ENCODE peak calls at places on chromosomes 12 and 14, in nine cellular contexts. X is cardiac muscle cell, C is GM13976, A is left ventricle myocardium inferior, J is BJ, Q is psoas muscle, S is breast epithelium, Y is WTC11, M is MCF 10A. D is an unnamed sample.

GRCh38 chr14:56351861-56352260 is 227.7 kb upstream of the TMEM260 start:
- DNase-seq in Q (no peak), J (peak; percentile 16), X (no peak), M (peak; percentile 52), C (no peak), Y (no peak), A (no peak), S (no peak), D (no peak)

GRCh38 chr12:47985596-47986265 is 18.5 kb downstream of the COL2A1 start:
- DNase-seq in M (no peak), C (no peak), S (peak; percentile 36), A (no peak), X (no peak), Y (no peak), J (no peak), Q (no peak), D (peak; percentile 4)

GRCh38 chr12:127170271-127171180 is 1096.4 kb upstream of the TMEM132C start:
- DNase-seq in S (no peak), J (no peak), X (no peak), Y (no peak), M (no peak), A (no peak), Q (peak; percentile 33), C (no peak), D (no peak)

GRCh38 chr12:66965613-66966012 is 286.7 kb upstream of the GRIP1 start:
- DNase-seq in S (no peak), J (no peak), Y (no peak), A (no peak), C (no peak), M (no peak), X (no peak), Q (no peak), D (no peak)

GRCh38 chr14:54674342-54674741 is 107.4 kb downstream of the SAMD4A start:
- DNase-seq in C (no peak), Q (no peak), S (no peak), Y (no peak), J (no peak), M (no peak), A (no peak), X (no peak), D (no peak)

GRCh38 chr14:75280448-75280830 is 1.8 kb downstream of the FOS start:
- DNase-seq in S (no peak), Y (peak; percentile 56), C (no peak), J (no peak), Q (no peak), M (no peak), A (no peak), X (no peak), D (no peak)

GRCh38 chr12:57214398-57214781 is 2.2 kb upstream of the NXPH4 start:
- DNase-seq in J (no peak), A (peak; percentile 57), Y (peak; percentile 89), X (peak; percentile 76), Q (peak; percentile 67), S (no peak), C (peak; percentile 86), M (peak; percentile 66), D (peak; percentile 63)

GRCh38 chr12:15563683-15564082 is 225.5 kb downstream of the EPS8 start:
- DNase-seq in C (no peak), M (peak; percentile 9), X (no peak), J (no peak), S (no peak), Y (no peak), Q (no peak), A (no peak), D (no peak)

GRCh38 chr12:12072064-12072760 is 1.5 kb downstream of the BCL2L14 start:
- DNase-seq in C (peak; percentile 65), Q (no peak), J (no peak), A (no peak), Y (no peak), M (no peak), X (no peak), S (no peak), D (no peak)

GRCh38 chr14:72745991-72746980 is 147.6 kb downstream of the DPF3 start:
- DNase-seq in Y (no peak), Q (peak; percentile 50), S (no peak), M (peak; percentile 61), X (no peak), C (no peak), A (no peak), J (peak; percentile 35), D (no peak)

GRCh38 chr14:56741325-56741724 is 69.0 kb downstream of the OTX2 start:
- DNase-seq in S (no peak), J (no peak), M (no peak), X (no peak), A (no peak), C (no peak), Q (no peak), Y (no peak), D (no peak)

GRCh38 chr12:124006582-124007170 is 33.7 kb downstream of the ZNF664 start:
- DNase-seq in Y (no peak), J (no peak), S (no peak), A (no peak), M (no peak), C (peak; percentile 66), Q (no peak), X (no peak), D (no peak)

GRCh38 chr12:114407034-114407420 is 1.1 kb upstream of the TBX5 start:
- DNase-seq in X (no peak), Q (no peak), M (no peak), S (no peak), A (no peak), C (peak; percentile 11), Y (no peak), J (no peak), D (no peak)

DNA sequence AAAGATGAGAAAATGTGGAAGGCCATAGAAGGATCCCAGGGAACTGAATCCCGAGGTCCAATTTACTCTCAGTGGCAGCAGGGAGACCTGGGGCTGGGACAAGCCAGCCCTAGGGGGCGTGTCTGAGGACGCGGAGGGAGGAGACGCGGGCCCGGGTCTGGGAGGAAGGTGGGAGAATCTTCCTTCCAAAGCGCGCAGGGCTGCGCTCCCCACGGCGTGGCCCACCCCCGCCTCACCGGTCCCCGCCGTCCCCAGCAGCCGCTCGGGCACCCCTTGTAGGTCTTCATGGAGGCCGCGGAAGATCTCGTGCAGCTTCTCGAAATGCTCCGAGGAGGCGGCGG is 323 bp downstream of the VTI1B start:
- DNase-seq in Q (peak; percentile 75), X (peak; percentile 91), J (no peak), A (peak; percentile 75), M (peak; percentile 73), C (peak; percentile 69), Y (peak; percentile 81), S (peak; percentile 68), D (peak; percentile 47)
- TF ChIP-seq CTCF in Q (peak; percentile 15), X (peak; percentile 32), J (peak; percentile 44), A (peak; percentile 44), M (no peak), C (peak; percentile 21), Y (no peak), S (no peak), D (no peak)

DNA sequence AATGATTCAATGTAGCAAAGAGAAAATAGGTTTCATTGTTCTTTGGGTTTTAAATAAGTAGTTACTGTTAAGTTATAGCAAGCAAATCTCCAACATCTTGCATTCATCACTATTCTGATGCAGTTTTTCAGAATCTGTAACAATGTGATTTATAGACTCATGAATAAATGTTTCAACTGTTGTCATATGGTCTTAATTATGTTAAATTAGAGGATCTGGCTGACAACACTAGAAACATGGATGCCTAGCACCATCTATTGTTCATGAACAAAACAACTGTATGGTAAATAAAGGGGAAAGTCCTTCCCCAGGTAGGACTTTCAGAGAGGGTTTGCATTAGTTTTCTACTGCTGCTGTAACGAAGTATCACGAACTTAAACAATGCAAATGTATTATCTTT is 167.9 kb downstream of the BCAT1 start:
- DNase-seq in Y (no peak), C (no peak), A (no peak), S (no peak), Q (no peak), J (peak; percentile 14), X (no peak), M (no peak), D (no peak)
- TF ChIP-seq CTCF in Y (no peak), C (peak; percentile 11), A (no peak), S (no peak), Q (no peak), J (no peak), X (no peak), M (peak; percentile 25), D (no peak)

DNA sequence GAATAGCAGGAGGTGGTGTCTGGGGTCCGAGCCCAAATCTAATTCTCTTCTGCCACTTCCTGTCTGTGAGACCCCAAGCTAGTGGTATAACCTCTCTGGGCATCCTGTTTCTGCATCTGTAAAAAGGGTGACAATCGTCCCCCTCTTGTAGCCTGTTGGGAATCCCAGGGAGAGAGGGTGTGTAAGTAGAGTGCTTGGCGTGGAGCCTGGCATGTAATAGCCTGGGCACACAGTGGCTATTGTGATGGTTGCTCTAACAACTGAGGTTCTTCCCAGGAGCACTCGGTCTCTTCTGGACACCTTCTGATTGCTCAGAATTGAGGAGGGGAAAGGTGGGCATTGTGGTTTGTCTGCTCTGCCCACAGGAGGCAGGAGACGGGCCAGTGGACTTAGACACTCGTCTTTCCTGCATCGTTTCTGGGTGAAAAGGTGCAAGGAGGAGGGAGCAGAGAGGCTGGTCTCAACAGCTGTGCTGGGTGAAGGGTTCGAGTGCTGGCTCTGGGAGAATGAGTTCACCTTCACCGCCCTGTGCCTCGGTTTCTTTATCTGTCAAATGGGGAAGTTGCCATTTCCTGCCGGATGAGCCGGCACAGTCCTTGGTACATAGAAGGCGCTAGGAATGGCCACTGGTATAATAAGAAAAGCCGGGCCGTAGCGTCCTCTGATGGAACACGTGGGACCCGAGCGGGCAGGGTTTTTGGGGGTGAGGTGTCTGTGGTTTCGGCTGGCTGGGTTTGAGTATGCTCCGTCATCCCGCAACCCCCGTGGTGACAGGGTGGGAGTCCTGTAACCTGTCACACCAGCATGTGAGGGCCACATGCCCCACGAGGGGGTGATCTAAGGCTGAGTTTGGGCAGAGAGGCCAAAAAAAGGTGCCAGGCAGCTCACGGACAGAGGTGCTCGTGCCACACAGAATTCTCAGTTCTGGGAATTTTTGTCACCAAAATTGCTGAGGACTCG is 7.2 kb downstream of the BCL7A start:
- DNase-seq in Q (no peak), C (peak; percentile 86), Y (no peak), J (no peak), A (no peak), S (no peak), X (no peak), M (peak; percentile 20), D (no peak)
- TF ChIP-seq CTCF in Q (no peak), C (no peak), Y (no peak), J (no peak), A (no peak), S (no peak), X (no peak), M (no peak), D (no peak)

GRCh38 chr14:105774001-105774400 is 247.6 kb downstream of the TMEM121 start:
- DNase-seq in J (no peak), S (no peak), A (no peak), Y (no peak), X (no peak), C (no peak), Q (no peak), M (no peak), D (no peak)
- TF ChIP-seq CTCF in J (no peak), S (no peak), A (no peak), Y (no peak), X (no peak), C (no peak), Q (no peak), M (no peak), D (no peak)

DNA sequence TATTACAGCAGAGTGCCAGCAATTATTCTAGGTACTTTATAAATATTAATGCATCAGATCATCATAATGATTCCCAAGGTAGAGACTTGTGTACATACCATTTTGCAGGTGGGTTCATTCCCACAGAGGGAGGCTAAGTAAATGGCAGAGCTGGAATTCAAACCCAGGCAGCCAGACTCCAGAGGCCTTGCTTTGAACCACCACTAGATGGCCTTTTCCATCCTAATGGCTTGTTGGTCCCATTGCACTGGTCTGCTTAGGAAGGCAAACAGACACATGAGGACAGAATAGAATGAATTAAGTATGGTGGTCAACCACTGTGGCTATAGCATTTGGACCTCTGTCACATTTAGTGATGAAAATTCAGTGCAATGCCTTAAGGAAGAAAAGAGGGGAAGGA is 158.7 kb downstream of the METTL25 start:
- DNase-seq in M (peak; percentile 40), X (no peak), J (no peak), Y (peak; percentile 33), C (no peak), S (no peak), A (no peak), Q (no peak), D (no peak)
- TF ChIP-seq CTCF in M (peak; percentile 29), X (peak; percentile 58), J (peak; percentile 49), Y (peak; percentile 48), C (peak; percentile 36), S (no peak), A (no peak), Q (no peak), D (no peak)